ENCODE peak calls at places on chromosome 18, in four cellular contexts. N is uterus, Q is midbrain, J is NCI-H1092 treated with DMSO at 0.1 percent for 48 hours. B is an unnamed sample.

GRCh38 chr18:73979742-73980141 is 167.9 kb downstream of the FBXO15 start:
- DNase-seq in J (no peak), N (no peak), Q (no peak), B (no peak)

GRCh38 chr18:60411715-60412114 is 39.1 kb upstream of the MC4R start:
- DNase-seq in Q (no peak), J (no peak), N (no peak), B (peak)

GRCh38 chr18:68833756-68834155 is 35.9 kb downstream of the CCDC102B start:
- DNase-seq in N (no peak), J (no peak), Q (no peak), B (no peak)

GRCh38 chr18:12769644-12770440 is 67.0 kb downstream of the PSMG2 start:
- DNase-seq in Q (no peak), N (no peak), J (no peak), B (no peak)

GRCh38 chr18:31241900-31242409 is 76.0 kb upstream of the DSG1 start:
- DNase-seq in J (no peak), Q (no peak), N (no peak), B (no peak)

GRCh38 chr18:32661486-32662299 is 111.1 kb downstream of the KLHL14 start:
- DNase-seq in Q (no peak), N (no peak), J (no peak), B (no peak)

GRCh38 chr18:58539659-58540380 is 89.1 kb downstream of the ALPK2 start:
- DNase-seq in Q (no peak), J (no peak), N (no peak), B (no peak)

GRCh38 chr18:45805551-45805950 is 19.9 kb upstream of the SIGLEC15 start:
- DNase-seq in N (no peak), J (no peak), Q (no peak), B (no peak)

GRCh38 chr18:76720683-76721082 is 101.7 kb upstream of the ZNF236 start:
- DNase-seq in N (no peak), J (no peak), Q (no peak), B (no peak)

GRCh38 chr18:7105268-7105667 is 12.3 kb downstream of the LAMA1 start:
- DNase-seq in N (no peak), J (no peak), Q (no peak), B (no peak)

GRCh38 chr18:48217306-48218250 is 191.6 kb downstream of the ZBTB7C start:
- DNase-seq in Q (peak), N (peak), J (no peak), B (no peak)

GRCh38 chr18:25074925-25075693 is 276.9 kb downstream of the ZNF521 start:
- DNase-seq in J (no peak), N (no peak), Q (no peak), B (no peak)

GRCh38 chr18:62957885-62958472 is 242.6 kb downstream of the PHLPP1 start:
- DNase-seq in J (peak), Q (no peak), N (no peak), B (peak)

GRCh38 chr18:23133860-23134779 is 1.2 kb upstream of the CABLES1 start:
- DNase-seq in Q (no peak), N (no peak), J (peak), B (peak)

GRCh38 chr18:44325903-44326650 is 354.6 kb upstream of the SETBP1 start:
- DNase-seq in N (peak), J (peak), Q (peak), B (peak)

GRCh38 chr18:56233595-56233994 is 404.8 kb downstream of the TXNL1 start:
- DNase-seq in N (peak), Q (no peak), J (no peak), B (no peak)

GRCh38 chr18:12645751-12646203 is 12.1 kb downstream of the SPIRE1 start:
- DNase-seq in Q (no peak), N (peak), J (peak), B (no peak)

GRCh38 chr18:23837591-23837990 is 148.3 kb downstream of the LAMA3 start:
- DNase-seq in N (peak), J (no peak), Q (no peak), B (no peak)

GRCh38 chr18:59303656-59304055 is 14.8 kb downstream of the CPLX4 start:
- DNase-seq in N (no peak), J (no peak), Q (no peak), B (peak)

GRCh38 chr18:9755603-9756002 is 47.5 kb downstream of the RAB31 start:
- DNase-seq in Q (no peak), J (no peak), N (no peak), B (no peak)

GRCh38 chr18:49055196-49055595 is 104.4 kb upstream of the SMAD7 start:
- DNase-seq in Q (no peak), J (no peak), N (no peak), B (no peak)

GRCh38 chr18:39843546-39843945 is 2111.5 kb upstream of the PIK3C3 start:
- DNase-seq in Q (no peak), N (no peak), J (no peak), B (no peak)

GRCh38 chr18:23627325-23627724 is 35.4 kb downstream of the ANKRD29 start:
- DNase-seq in J (no peak), Q (no peak), N (no peak), B (no peak)

GRCh38 chr18:9453273-9453672 is 22.0 kb upstream of the RALBP1 start:
- DNase-seq in Q (no peak), N (no peak), J (no peak), B (no peak)

GRCh38 chr18:63447066-63447465 is 24.8 kb upstream of the VPS4B start:
- DNase-seq in N (no peak), J (no peak), Q (no peak), B (no peak)

GRCh38 chr18:35619468-35619867 is 37.9 kb downstream of the GALNT1 start:
- DNase-seq in Q (peak), N (no peak), J (no peak), B (no peak)

GRCh38 chr18:23871410-23871809 is 143.1 kb upstream of the TTC39C start:
- DNase-seq in Q (no peak), J (peak), N (no peak), B (peak)

GRCh38 chr18:7172611-7173010 is 55.0 kb upstream of the LAMA1 start:
- DNase-seq in N (no peak), Q (no peak), J (no peak), B (no peak)

GRCh38 chr18:54149078-54149697 is 75.3 kb downstream of the MBD2 start:
- DNase-seq in N (peak), Q (no peak), J (no peak), B (no peak)

GRCh38 chr18:50659091-50660003 is 99.5 kb downstream of the MAPK4 start:
- DNase-seq in J (no peak), Q (no peak), N (no peak), B (peak)

B was measured in NCI-H146.